ENCODE peak calls at places on chromosomes 6 and 20, in seven cellular contexts. T, Q, Z, N, K, R and B are unnamed samples.

GRCh38 chr20:50467618-50468373 is 42.4 kb upstream of the PTPN1 start:
- DNase-seq in T (no peak), N (no peak), Z (no peak), Q (no peak), R (no peak), K (no peak), B (peak)

GRCh38 chr6:106125925-106126435 is 39.8 kb downstream of the PRDM1 start:
- DNase-seq in T (no peak), Q (no peak), R (no peak), N (no peak), K (no peak), Z (no peak), B (no peak)

GRCh38 chr20:32453467-32454163 is 95.5 kb downstream of the ASXL1 start:
- DNase-seq in R (no peak), K (no peak), T (no peak), Z (no peak), N (no peak), Q (no peak), B (no peak)

GRCh38 chr20:54251093-54251492 is 43.2 kb downstream of the PFDN4 start:
- DNase-seq in R (no peak), Q (no peak), K (no peak), N (no peak), Z (no peak), T (no peak), B (no peak)

GRCh38 chr20:24683676-24684075 is 214.2 kb downstream of the SYNDIG1 start:
- DNase-seq in T (no peak), Z (no peak), N (no peak), Q (no peak), K (no peak), R (no peak), B (no peak)

GRCh38 chr6:88141641-88142298 is 24.4 kb downstream of the CNR1 start:
- DNase-seq in R (no peak), Z (no peak), Q (peak), K (no peak), T (no peak), N (no peak), B (peak)

GRCh38 chr6:129162605-129163004 is 279.7 kb downstream of the LAMA2 start:
- DNase-seq in T (no peak), N (no peak), Z (no peak), K (no peak), Q (no peak), R (no peak), B (no peak)

GRCh38 chr20:36967636-36968035 is 16.1 kb upstream of the SAMHD1 start:
- DNase-seq in R (no peak), T (no peak), K (no peak), Q (no peak), N (no peak), Z (no peak), B (no peak)

GRCh38 chr6:110557226-110557625 is 80.8 kb upstream of the SLC22A16 start:
- DNase-seq in Q (no peak), Z (no peak), T (no peak), R (no peak), N (no peak), K (no peak), B (no peak)